ENCODE peak calls at places on chromosomes 3 and 15, in six cellular contexts. B is K562, R is HepG2, Q is GM12878, P is IMR-90, J is H1. F is an unnamed sample.

GRCh38 chr3:187005827-187006481 is 75.6 kb downstream of the ST6GAL1 start:
- DNase-seq in B (no peak), R (no peak), Q (no peak), P (no peak), J (no peak), F (no peak)

GRCh38 chr3:34646911-34647465 is 848.6 kb downstream of the PDCD6IP start:
- DNase-seq in B (no peak), R (no peak), Q (no peak), P (no peak), J (no peak), F (no peak)

GRCh38 chr3:159356606-159357005 is 554.8 kb downstream of the MFSD1 start:
- DNase-seq in B (no peak), R (no peak), Q (no peak), P (no peak), J (no peak), F (no peak)

GRCh38 chr3:133254151-133254550 is 145.7 kb upstream of the BFSP2 start:
- DNase-seq in B (no peak), R (no peak), Q (no peak), P (no peak), J (no peak), F (no peak)

GRCh38 chr3:13822042-13822441 is 57.8 kb downstream of the WNT7A start:
- DNase-seq in B (no peak), R (no peak), Q (no peak), P (no peak), J (no peak), F (no peak)

GRCh38 chr3:170178631-170179030 is 2.9 kb downstream of the PHC3 start:
- DNase-seq in B (no peak), R (no peak), Q (no peak), P (no peak), J (no peak), F (no peak)

GRCh38 chr3:170425491-170426239 is 7.0 kb downstream of the CLDN11 start:
- DNase-seq in B (peak; percentile 26), R (peak; percentile 97), Q (no peak), P (no peak), J (no peak), F (peak; percentile 44)

GRCh38 chr3:79297242-79297641 is 470.6 kb downstream of the ROBO1 start:
- DNase-seq in B (no peak), R (peak; percentile 51), Q (no peak), P (peak; percentile 97), J (no peak), F (no peak)

GRCh38 chr3:14319654-14320182 is 82.7 kb upstream of the SLC6A6 start:
- DNase-seq in B (peak; percentile 92), R (peak; percentile 80), Q (peak; percentile 72), P (peak; percentile 77), J (peak; percentile 47), F (peak; percentile 61)

GRCh38 chr3:197478746-197479668 is 76.8 kb downstream of the BDH1 start:
- DNase-seq in B (no peak), R (no peak), Q (no peak), P (no peak), J (no peak), F (no peak)

GRCh38 chr15:100877551-100877950 is 2.1 kb upstream of the ALDH1A3 start:
- DNase-seq in B (no peak), R (no peak), Q (no peak), P (no peak), J (no peak), F (no peak)

GRCh38 chr15:95085056-95085455 is 853.7 kb downstream of the MCTP2 start:
- DNase-seq in B (no peak), R (no peak), Q (no peak), P (no peak), J (no peak), F (no peak)

GRCh38 chr15:95087253-95087609 is 855.9 kb downstream of the MCTP2 start:
- DNase-seq in B (no peak), R (no peak), Q (no peak), P (peak; percentile 43), J (no peak), F (no peak)

DNA sequence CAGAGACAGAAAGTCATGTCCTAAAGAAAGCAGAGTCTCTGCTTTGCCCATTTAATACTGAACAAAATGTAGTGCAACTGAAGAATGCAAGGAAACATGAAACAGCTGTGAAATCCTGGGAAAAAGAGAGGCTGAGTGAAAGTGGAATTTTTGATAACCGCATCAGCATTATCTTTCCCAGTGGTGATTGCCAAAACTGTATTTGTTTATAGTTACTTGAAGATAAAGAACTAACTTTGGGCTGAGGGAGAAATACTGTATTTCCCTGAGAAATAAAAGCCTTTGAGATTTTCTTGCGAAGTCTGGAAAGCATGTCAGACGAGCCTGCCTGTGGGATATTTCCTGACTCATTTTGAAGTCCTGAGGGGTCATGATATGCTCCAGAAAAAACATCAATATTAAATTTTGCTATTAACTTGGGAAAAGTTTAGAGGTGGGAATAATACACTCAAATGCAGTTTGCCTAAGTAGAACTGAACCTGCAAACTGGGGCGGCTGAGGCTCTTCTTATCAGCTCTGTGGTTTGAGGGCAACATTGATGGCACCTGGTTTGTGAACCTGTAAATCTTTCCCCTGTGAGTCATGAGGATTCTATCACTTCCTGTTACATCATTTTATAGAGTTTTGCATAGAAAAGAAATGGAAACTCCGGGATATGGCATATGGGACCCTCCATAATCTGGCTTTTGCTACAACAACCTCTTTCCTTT is 855.3 kb downstream of the MCTP2 start:
- DNase-seq in B (no peak), R (no peak), Q (no peak), P (peak; percentile 76), J (no peak), F (no peak)
- TF ChIP-seq USF2 in B (no peak), R (no peak), Q (no peak), P (no peak), J (no peak), F (no peak)

DNA sequence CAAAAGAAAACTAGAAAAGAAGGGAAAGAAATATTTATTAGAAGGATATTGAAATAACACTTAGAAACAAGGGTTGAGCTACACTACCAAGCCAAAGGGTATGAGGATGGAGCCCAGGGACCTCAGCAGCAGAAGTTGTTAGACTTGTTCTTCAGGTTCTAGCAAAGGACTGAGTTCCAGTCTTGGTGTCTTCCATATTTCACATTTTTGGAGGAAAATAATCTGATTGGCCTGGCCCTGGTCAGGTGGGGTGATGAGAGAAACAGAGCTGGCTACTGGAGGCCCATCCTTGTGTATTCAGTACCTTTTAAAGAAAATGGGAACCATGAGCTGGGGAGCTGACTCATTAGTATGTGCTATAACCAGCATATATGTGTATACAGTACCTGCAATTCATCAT is 28.2 kb downstream of the PPP4R2 start:
- DNase-seq in B (peak; percentile 23), R (no peak), Q (no peak), P (peak; percentile 25), J (no peak), F (no peak)
- H4K20me1 ChIP-seq in B (peaks cover 15% of the 10 kb centered on the region), R (peaks cover 93% of the 10 kb centered on the region), Q (no peaks in the 10 kb centered on the region), P (peaks cover 91% of the 10 kb centered on the region), J (peaks cover 16% of the 10 kb centered on the region), F (peaks cover 97% of the 10 kb centered on the region)

GRCh38 chr3:120024103-120024502 is 70.1 kb downstream of the GSK3B start:
- DNase-seq in B (no peak), R (no peak), Q (no peak), P (no peak), J (no peak), F (no peak)

GRCh38 chr3:120028271-120029047 is 65.8 kb downstream of the GSK3B start:
- DNase-seq in B (no peak), R (no peak), Q (no peak), P (no peak), J (no peak), F (no peak)

GRCh38 chr3:120021523-120021922 is 72.7 kb downstream of the GSK3B start:
- DNase-seq in B (no peak), R (no peak), Q (no peak), P (peak; percentile 57), J (no peak), F (no peak)

GRCh38 chr3:120022729-120023128 is 71.5 kb downstream of the GSK3B start:
- DNase-seq in B (no peak), R (no peak), Q (no peak), P (peak; percentile 31), J (no peak), F (no peak)

GRCh38 chr3:120025520-120025919 is 68.7 kb downstream of the GSK3B start:
- DNase-seq in B (no peak), R (no peak), Q (no peak), P (peak; percentile 29), J (no peak), F (no peak)
- TF ChIP-seq USF2 in B (no peak), R (no peak), Q (no peak), P (no peak), J (no peak), F (no peak)

DNA sequence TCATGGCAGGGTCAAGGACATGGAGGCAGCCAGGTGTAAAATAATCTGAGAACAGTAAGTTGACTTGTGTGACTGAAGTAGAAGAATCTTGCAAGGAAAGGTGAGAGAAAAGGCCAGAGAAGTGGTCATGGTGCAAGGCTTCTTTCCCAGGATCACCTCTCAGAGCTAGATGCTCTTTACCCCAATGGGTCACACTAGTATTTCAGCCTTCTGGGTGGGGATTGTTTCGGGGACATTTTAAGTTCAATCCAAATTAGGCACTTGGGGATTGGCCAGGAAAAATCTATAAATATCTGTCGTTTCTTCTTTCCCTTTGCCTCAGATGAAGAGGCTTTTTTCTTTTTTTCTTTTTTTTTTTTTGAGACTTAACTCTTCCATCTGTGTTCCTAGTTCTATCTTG is 188.0 kb downstream of the KLHL25 start:
- DNase-seq in B (no peak), R (no peak), Q (no peak), P (no peak), J (no peak), F (no peak)
- H4K20me1 ChIP-seq in B (no peaks in the 10 kb centered on the region), R (no peaks in the 10 kb centered on the region), Q (no peaks in the 10 kb centered on the region), P (no peaks in the 10 kb centered on the region), J (no peaks in the 10 kb centered on the region), F (no peaks in the 10 kb centered on the region)

GRCh38 chr15:68339481-68339880 is 61.9 kb downstream of the FEM1B start:
- DNase-seq in B (no peak), R (no peak), Q (no peak), P (no peak), J (no peak), F (no peak)
- TF ChIP-seq USF2 in B (no peak), R (no peak), Q (no peak), P (no peak), J (no peak), F (no peak)

GRCh38 chr3:41222508-41222907 is 23.2 kb downstream of the CTNNB1 start:
- DNase-seq in B (no peak), R (no peak), Q (no peak), P (no peak), J (no peak), F (no peak)
- H4K20me1 ChIP-seq in B (peaks cover 37% of the 10 kb centered on the region), R (peaks cover 77% of the 10 kb centered on the region), Q (peaks cover 2% of the 10 kb centered on the region), P (peaks cover 75% of the 10 kb centered on the region), J (peaks cover 29% of the 10 kb centered on the region), F (peaks cover 85% of the 10 kb centered on the region)

GRCh38 chr3:127064391-127065137 is 81.6 kb downstream of the PLXNA1 start:
- DNase-seq in B (peak; percentile 13), R (no peak), Q (no peak), P (peak; percentile 54), J (no peak), F (no peak)
- TF ChIP-seq USF2 in B (no peak), R (no peak), Q (no peak), P (no peak), J (no peak), F (no peak)

F was measured in SK-N-SH.